ENCODE peak calls at places on chromosomes 4 and X, in eight cellular contexts. E is AG04449, U is H4, V is ACHN, M is EL, J is DMS153, N is mesothelial cell of epicardium, Q is psoas muscle. A is an unnamed sample.

GRCh38 chrX:73916931-73917657 is 354.1 kb downstream of the CHIC1 start:
- DNase-seq in Q (no peak), J (no peak), M (peak), N (no peak), U (peak), E (peak), V (peak), A (no peak)

GRCh38 chr4:72513227-72513626 is 55.8 kb downstream of the ADAMTS3 start:
- DNase-seq in E (no peak), J (no peak), M (no peak), V (no peak), U (no peak), N (no peak), Q (no peak), A (no peak)

GRCh38 chrX:97123001-97123400 is 239.3 kb downstream of the RPA4 start:
- DNase-seq in Q (no peak), U (no peak), E (no peak), N (no peak), M (no peak), J (no peak), V (no peak), A (no peak)

GRCh38 chr4:15354790-15355418 is 72.9 kb upstream of the C1QTNF7 start:
- DNase-seq in V (no peak), U (no peak), M (no peak), E (no peak), J (no peak), Q (peak), N (no peak), A (no peak)

GRCh38 chrX:130108647-130109428 is 1.5 kb downstream of the ELF4 start:
- DNase-seq in J (no peak), E (no peak), M (peak), V (peak), N (no peak), Q (peak), U (peak), A (peak)

GRCh38 chr4:181832305-181832704 is 410.9 kb upstream of the TENM3 start:
- DNase-seq in M (no peak), E (no peak), U (no peak), J (no peak), V (no peak), N (no peak), Q (no peak), A (no peak)

GRCh38 chrX:17563515-17563914 is 173.8 kb upstream of the SCML1 start:
- DNase-seq in N (no peak), E (no peak), J (no peak), V (peak), M (peak), U (peak), Q (no peak), A (no peak)

GRCh38 chr4:138815811-138816210 is 199.8 kb upstream of the NOCT start:
- DNase-seq in M (no peak), J (no peak), V (no peak), Q (no peak), U (no peak), N (no peak), E (no peak), A (no peak)

GRCh38 chr4:32219306-32220075 is 1499.3 kb downstream of the PCDH7 start:
- DNase-seq in N (no peak), V (no peak), J (no peak), M (no peak), E (no peak), U (no peak), Q (no peak), A (no peak)

GRCh38 chr4:52290468-52290867 is 239.4 kb downstream of the SPATA18 start:
- DNase-seq in E (no peak), J (no peak), Q (no peak), V (no peak), U (no peak), M (no peak), N (no peak), A (no peak)

GRCh38 chrX:41478397-41478911 is 31.3 kb downstream of the NYX start:
- DNase-seq in J (no peak), Q (no peak), U (no peak), E (no peak), M (no peak), V (no peak), N (no peak), A (no peak)

GRCh38 chr4:25697516-25697915 is 41.9 kb downstream of the SLC34A2 start:
- DNase-seq in E (no peak), U (no peak), N (no peak), M (no peak), Q (no peak), J (no peak), V (no peak), A (no peak)

GRCh38 chrX:23374291-23374690 is 39.6 kb downstream of the PTCHD1 start:
- DNase-seq in E (no peak), U (no peak), M (no peak), N (no peak), V (no peak), Q (no peak), J (no peak), A (no peak)

GRCh38 chrX:65697915-65698796 is 30.7 kb downstream of the MSN start:
- DNase-seq in J (no peak), Q (peak), M (peak), E (no peak), U (peak), V (no peak), N (no peak), A (peak)

GRCh38 chrX:24341795-24342194 is 18.6 kb upstream of the SUPT20HL1 start:
- DNase-seq in V (no peak), J (no peak), M (peak), E (peak), Q (no peak), U (peak), N (no peak), A (no peak)

GRCh38 chr4:67122029-67122428 is 423.3 kb downstream of the CENPC start:
- DNase-seq in N (no peak), M (peak), E (no peak), Q (no peak), V (peak), J (no peak), U (peak), A (no peak)

GRCh38 chr4:2626231-2626630 is 89.8 kb downstream of the FAM193A start:
- DNase-seq in U (no peak), N (no peak), J (no peak), Q (no peak), V (no peak), M (no peak), E (no peak), A (peak)

GRCh38 chr4:148735432-148736155 is 293.4 kb upstream of the NR3C2 start:
- DNase-seq in Q (no peak), E (no peak), U (no peak), M (no peak), J (no peak), N (no peak), V (no peak), A (no peak)

GRCh38 chr4:6612961-6613675 is 27.4 kb upstream of the MRFAP1 start:
- DNase-seq in N (no peak), U (no peak), V (no peak), Q (no peak), M (no peak), J (no peak), E (no peak), A (no peak)

GRCh38 chr4:105710678-105711077 is 2.1 kb downstream of the GSTCD start:
- DNase-seq in J (no peak), Q (no peak), V (peak), M (peak), U (no peak), N (no peak), E (no peak), A (no peak)

GRCh38 chr4:94307231-94307840 is 35.3 kb downstream of the HPGDS start:
- DNase-seq in M (peak), U (no peak), E (no peak), V (no peak), N (no peak), J (no peak), Q (no peak), A (no peak)

GRCh38 chr4:83490876-83491450 is 6.1 kb upstream of the ABRAXAS1 start:
- DNase-seq in M (peak), J (no peak), Q (no peak), V (peak), N (no peak), E (no peak), U (no peak), A (no peak)

GRCh38 chr4:150782311-150782710 is 200.4 kb downstream of the MAB21L2 start:
- DNase-seq in E (no peak), U (peak), J (no peak), M (peak), Q (no peak), V (no peak), N (peak), A (no peak)

GRCh38 chr4:151484396-151485102 is 75.6 kb downstream of the FHIP1A start:
- DNase-seq in U (peak), Q (no peak), M (peak), J (no peak), E (peak), N (no peak), V (peak), A (no peak)

GRCh38 chrX:148466292-148466691 is 34.1 kb upstream of the AFF2 start:
- DNase-seq in V (no peak), E (no peak), M (no peak), Q (no peak), U (no peak), N (no peak), J (no peak), A (no peak)

GRCh38 chr4:102734591-102735385 is 26.0 kb downstream of the MANBA start:
- DNase-seq in J (no peak), N (no peak), V (no peak), Q (no peak), E (no peak), U (peak), M (peak), A (no peak)

GRCh38 chr4:79413032-79413431 is 5.0 kb upstream of the GK2 start:
- DNase-seq in U (no peak), E (no peak), M (no peak), Q (no peak), V (no peak), J (no peak), N (no peak), A (no peak)

GRCh38 chr4:144113546-144113945 is 27.0 kb downstream of the GYPA start:
- DNase-seq in N (no peak), M (no peak), Q (no peak), V (no peak), J (no peak), E (no peak), U (no peak), A (no peak)

GRCh38 chr4:40316782-40317635 is 18.1 kb upstream of the CHRNA9 start:
- DNase-seq in M (peak), E (peak), Q (no peak), V (peak), J (no peak), U (peak), N (no peak), A (peak)

GRCh38 chr4:120348521-120348920 is 281.9 kb upstream of the MAD2L1 start:
- DNase-seq in Q (no peak), N (no peak), U (no peak), M (no peak), E (no peak), V (no peak), J (no peak), A (no peak)

GRCh38 chr4:185669288-185669687 is 134.0 kb upstream of the PDLIM3 start:
- DNase-seq in Q (no peak), M (no peak), N (no peak), U (no peak), V (no peak), J (no peak), E (no peak), A (no peak)

GRCh38 chr4:95536650-95537049 is 12.1 kb downstream of the UNC5C start:
- DNase-seq in N (no peak), V (no peak), M (no peak), Q (no peak), E (no peak), J (no peak), U (no peak), A (no peak)